ENCODE peak calls at places on chromosomes 13 and 19, in four cellular contexts. T is PC-3, M is SK-N-SH, B is HCT116. C is an unnamed sample.

GRCh38 chr19:35757231-35757748 is 461 bp upstream of the HSPB6 start:
- DNase-seq in M (peak; percentile 70), B (no peak), T (peak; percentile 29), C (no peak)

GRCh38 chr19:36420961-36421748 is 2.7 kb upstream of the ZFP82 start:
- DNase-seq in B (no peak), M (peak; percentile 71), T (no peak), C (no peak)

GRCh38 chr13:106492576-106493323 is 42.7 kb downstream of the EFNB2 start:
- DNase-seq in B (no peak), T (no peak), M (no peak), C (no peak)

GRCh38 chr19:18439025-18439909 is 1.3 kb upstream of the ISYNA1 start:
- DNase-seq in T (peak; percentile 50), B (no peak), M (no peak), C (no peak)

GRCh38 chr19:46491975-46492682 is 3.5 kb downstream of the PNMA8B start:
- DNase-seq in T (no peak), B (no peak), M (peak; percentile 26), C (no peak)

GRCh38 chr19:11337080-11337479 is 2.4 kb downstream of the RAB3D start:
- DNase-seq in M (peak; percentile 4), B (no peak), T (no peak), C (no peak)

GRCh38 chr19:39325778-39326680 is 5.4 kb upstream of the LRFN1 start:
- DNase-seq in M (peak; percentile 53), B (peak; percentile 51), T (peak; percentile 10), C (no peak)

GRCh38 chr13:105670179-105671015 is 865.1 kb downstream of the EFNB2 start:
- DNase-seq in M (no peak), T (no peak), B (no peak), C (no peak)

GRCh38 chr13:87128006-87128405 is 543.2 kb upstream of the SLITRK5 start:
- DNase-seq in T (no peak), M (no peak), B (no peak), C (no peak)

GRCh38 chr13:95343944-95344343 is 42.7 kb upstream of the ABCC4 start:
- DNase-seq in B (no peak), T (no peak), M (no peak), C (no peak)

GRCh38 chr13:106038752-106039151 is 496.7 kb downstream of the EFNB2 start:
- DNase-seq in M (no peak), B (peak; percentile 51), T (peak; percentile 63), C (no peak)

GRCh38 chr13:39527961-39528720 is 74.9 kb downstream of the LHFPL6 start:
- DNase-seq in T (peak; percentile 88), B (peak; percentile 18), M (peak; percentile 10), C (no peak)

GRCh38 chr13:35879111-35879510 is 252.1 kb downstream of the DCLK1 start:
- DNase-seq in M (no peak), B (no peak), T (no peak), C (peak; percentile 28)
- H3K9me2 ChIP-seq in M (no peaks in the 10 kb centered on the region), B (no peaks in the 10 kb centered on the region), T (no peaks in the 10 kb centered on the region), C (no peaks in the 10 kb centered on the region)

GRCh38 chr19:1860133-1860775 is 3.1 kb downstream of the KLF16 start:
- DNase-seq in M (peak; percentile 76), T (no peak), B (no peak), C (no peak)

GRCh38 chr19:1860821-1861598 is 2.4 kb downstream of the KLF16 start:
- DNase-seq in B (no peak), T (no peak), M (no peak), C (no peak)

GRCh38 chr19:1857648-1858326 is 5.6 kb downstream of the KLF16 start:
- DNase-seq in T (no peak), B (no peak), M (no peak), C (no peak)

GRCh38 chr19:1858412-1859081 is 4.8 kb downstream of the KLF16 start:
- DNase-seq in B (no peak), T (no peak), M (no peak), C (no peak)

DNA sequence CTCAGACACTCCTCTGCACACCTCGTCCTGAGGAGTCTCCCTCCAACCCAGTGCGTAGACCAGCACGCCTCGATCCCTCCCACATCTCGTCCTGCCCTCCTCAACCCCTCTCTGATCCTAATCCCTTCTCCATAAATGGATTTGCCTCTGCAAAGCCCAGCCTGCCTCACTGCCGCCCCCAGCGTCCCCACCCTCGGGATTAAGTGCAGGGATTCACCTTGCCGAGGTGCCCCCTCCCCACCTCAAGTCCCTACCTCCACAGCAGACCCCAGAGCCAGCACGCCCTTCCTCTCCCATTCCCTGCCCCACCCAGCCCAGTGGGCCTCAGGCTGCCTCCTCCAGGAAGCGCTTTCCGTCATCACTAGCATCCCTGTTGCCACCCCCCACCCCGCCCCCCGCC is 4.1 kb downstream of the KLF16 start:
- DNase-seq in M (no peak), T (no peak), B (no peak), C (no peak)
- H4K20me1 ChIP-seq in M (peaks cover 80% of the 10 kb centered on the region), T (peaks cover 31% of the 10 kb centered on the region), B (peaks cover 7% of the 10 kb centered on the region), C (no peaks in the 10 kb centered on the region)

GRCh38 chr19:390386-391198 is 18.4 kb downstream of the C2CD4C start:
- DNase-seq in B (no peak), T (no peak), M (peak; percentile 39), C (no peak)
- H3K9me2 ChIP-seq in B (no peaks in the 10 kb centered on the region), T (no peaks in the 10 kb centered on the region), M (no peaks in the 10 kb centered on the region), C (no peaks in the 10 kb centered on the region)

DNA sequence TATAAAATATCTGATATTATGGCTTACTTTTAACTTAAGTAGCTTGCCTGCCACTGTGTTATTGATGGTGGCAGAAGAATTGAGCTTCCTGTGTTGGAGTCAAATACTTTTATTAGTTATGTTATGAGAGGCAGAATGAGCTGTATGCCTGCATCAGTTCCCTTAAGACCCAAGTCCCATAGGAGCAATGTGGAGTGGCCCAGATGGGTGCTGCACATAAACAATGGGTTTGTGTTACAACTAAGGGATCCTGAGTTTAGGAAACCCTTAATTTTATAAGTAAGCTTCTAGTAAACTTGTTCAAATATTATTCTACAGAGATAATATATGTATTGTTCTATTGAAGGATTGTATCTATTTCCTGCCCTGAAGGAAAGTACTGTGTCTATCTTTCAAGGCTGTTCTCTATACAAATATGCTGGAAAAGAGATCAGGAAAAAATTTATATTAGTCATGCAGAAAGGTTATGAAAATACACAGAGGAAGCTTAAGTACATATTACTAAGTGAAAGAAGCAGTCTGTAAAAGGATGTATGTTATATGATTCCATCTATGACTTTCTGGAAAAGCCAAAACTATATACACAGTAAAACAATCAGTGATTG is 2018.0 kb upstream of the PCDH20 start:
- DNase-seq in T (peak; percentile 50), M (no peak), B (no peak), C (no peak)
- H4K20me1 ChIP-seq in T (no peaks in the 10 kb centered on the region), M (no peaks in the 10 kb centered on the region), B (no peaks in the 10 kb centered on the region), C (no peaks in the 10 kb centered on the region)

GRCh38 chr19:31408460-31409124 is 59.4 kb upstream of the TSHZ3 start:
- DNase-seq in T (peak; percentile 36), M (no peak), B (no peak), C (no peak)
- H3K9me2 ChIP-seq in T (no peaks in the 10 kb centered on the region), M (no peaks in the 10 kb centered on the region), B (no peaks in the 10 kb centered on the region), C (no peaks in the 10 kb centered on the region)

DNA sequence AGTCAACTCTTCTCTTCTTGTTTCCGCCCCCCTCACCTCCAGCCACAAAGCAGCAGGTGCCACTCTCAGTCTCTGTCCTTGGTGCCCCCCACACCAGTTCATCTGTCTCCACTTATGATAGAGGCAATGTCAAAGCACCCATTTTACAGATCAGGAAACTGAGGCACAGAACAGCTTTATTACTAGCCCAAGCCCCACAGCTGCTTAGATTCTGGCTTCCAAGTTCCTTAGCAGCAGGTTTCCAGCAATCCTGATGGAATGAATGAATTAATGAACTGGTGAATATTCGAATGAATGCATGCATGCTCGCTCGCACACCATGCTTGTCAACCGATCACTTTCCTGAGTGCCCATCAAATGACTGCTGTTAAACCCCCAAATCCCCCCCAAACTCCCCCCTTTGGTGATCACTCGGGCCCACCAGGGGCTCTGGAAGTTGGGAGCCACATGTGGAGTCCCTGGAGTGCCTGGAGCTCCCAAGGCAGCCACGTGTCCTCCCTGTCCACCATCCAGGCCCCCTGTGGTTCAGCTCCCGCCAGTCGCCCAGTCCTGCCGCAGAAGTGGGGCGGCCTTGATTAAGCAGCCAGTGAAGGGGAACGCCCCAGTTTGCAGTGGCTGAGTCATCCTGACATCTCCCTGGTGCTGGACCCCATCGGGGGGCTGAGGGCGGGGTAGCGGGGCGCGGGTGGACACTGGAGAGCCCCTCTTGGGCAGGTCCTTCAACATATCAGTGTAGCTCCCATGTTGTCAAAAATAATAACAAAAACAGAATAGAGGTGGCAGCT is 6.8 kb downstream of the PTPRS start:
- DNase-seq in B (no peak), M (no peak), T (no peak), C (no peak)
- H4K20me1 ChIP-seq in B (no peaks in the 10 kb centered on the region), M (peaks cover 32% of the 10 kb centered on the region), T (peaks cover 3% of the 10 kb centered on the region), C (no peaks in the 10 kb centered on the region)